ENCODE peak calls at places on chromosomes 6 and 20, in four cellular contexts. U is tibial nerve, T is heart right ventricle, L is cardiac fibroblast. Q is an unnamed sample.

GRCh38 chr20:3613821-3614440 is 49.3 kb downstream of the GFRA4 start:
- DNase-seq in L (no peak), U (no peak), T (no peak), Q (no peak)

GRCh38 chr6:115783402-115784061 is 277.2 kb downstream of the FRK start:
- DNase-seq in L (peak; percentile 28), U (no peak), T (no peak), Q (no peak)

GRCh38 chr20:16115891-16116577 is 457.2 kb downstream of the KIF16B start:
- DNase-seq in U (no peak), L (no peak), T (peak; percentile 23), Q (no peak)

GRCh38 chr6:37308084-37308817 is 45.5 kb upstream of the RNF8 start:
- DNase-seq in L (peak; percentile 34), U (no peak), T (no peak), Q (no peak)

GRCh38 chr6:11779308-11780096 is 899 bp upstream of the ADTRP start:
- DNase-seq in U (no peak), L (no peak), T (no peak), Q (no peak)

GRCh38 chr6:72953901-72954494 is 271.3 kb downstream of the KHDC1L start:
- DNase-seq in L (peak; percentile 72), T (no peak), U (no peak), Q (no peak)

GRCh38 chr6:36625161-36625919 is 31.2 kb downstream of the SRSF3 start:
- DNase-seq in U (no peak), T (no peak), L (peak; percentile 88), Q (peak; percentile 57)

GRCh38 chr20:36728986-36729385 is 16.9 kb downstream of the NDRG3 start:
- DNase-seq in U (no peak), L (peak; percentile 8), T (no peak), Q (no peak)

GRCh38 chr6:42366999-42367352 is 84.8 kb downstream of the TRERF1 start:
- DNase-seq in T (no peak), L (no peak), U (no peak), Q (no peak)

GRCh38 chr6:11364971-11365397 is 132.5 kb upstream of the NEDD9 start:
- DNase-seq in T (no peak), L (peak; percentile 68), U (no peak), Q (peak; percentile 93)

GRCh38 chr6:161138545-161139303 is 135.1 kb downstream of the AGPAT4 start:
- DNase-seq in L (no peak), T (no peak), U (no peak), Q (no peak)

GRCh38 chr20:50371878-50372769 is 138.1 kb upstream of the PTPN1 start:
- DNase-seq in T (no peak), U (no peak), L (no peak), Q (no peak)

GRCh38 chr6:31197559-31198305 is 27.2 kb upstream of the POU5F1 start:
- DNase-seq in U (peak; percentile 85), T (peak; percentile 88), L (peak; percentile 77), Q (no peak)

GRCh38 chr20:23634985-23635767 is 2.6 kb downstream of the CST3 start:
- DNase-seq in U (peak; percentile 33), L (no peak), T (no peak), Q (no peak)
- H3K4me3 ChIP-seq in U (peak overlapping the region; percentile 8), L (no peak overlapping the region), T (peak overlapping the region; percentile 82), Q (no peak overlapping the region)

DNA sequence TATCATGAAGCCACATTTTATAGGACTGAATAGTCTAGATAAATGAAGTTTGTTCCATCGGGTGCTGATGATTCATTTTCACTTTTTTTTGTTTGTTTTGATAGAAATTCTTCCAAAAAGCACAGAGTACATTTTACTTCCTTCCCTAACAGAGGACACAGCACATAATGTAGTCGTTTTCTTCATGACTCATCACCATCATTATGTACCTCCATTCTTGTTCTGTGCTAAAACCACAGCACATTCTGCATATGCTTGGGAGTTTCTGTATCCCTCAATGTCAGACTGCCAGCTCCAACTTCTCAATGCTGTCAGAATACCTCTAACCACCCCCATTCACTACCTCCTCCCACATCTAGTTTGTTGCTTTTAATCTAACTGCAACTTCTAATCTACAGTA is 1004.9 kb upstream of the ADGRB3 start:
- DNase-seq in U (no peak), L (peak; percentile 94), T (no peak), Q (peak; percentile 97)
- H3K4me3 ChIP-seq in U (no peak overlapping the region), L (no peak overlapping the region), T (no peak overlapping the region), Q (no peak overlapping the region)

GRCh38 chr20:608970-609369 is 1.1 kb downstream of the TCF15 start:
- DNase-seq in T (no peak), L (no peak), U (no peak), Q (no peak)
- H3K4me3 ChIP-seq in T (peak overlapping the region; percentile 56), L (no peak overlapping the region), U (no peak overlapping the region), Q (no peak overlapping the region)

DNA sequence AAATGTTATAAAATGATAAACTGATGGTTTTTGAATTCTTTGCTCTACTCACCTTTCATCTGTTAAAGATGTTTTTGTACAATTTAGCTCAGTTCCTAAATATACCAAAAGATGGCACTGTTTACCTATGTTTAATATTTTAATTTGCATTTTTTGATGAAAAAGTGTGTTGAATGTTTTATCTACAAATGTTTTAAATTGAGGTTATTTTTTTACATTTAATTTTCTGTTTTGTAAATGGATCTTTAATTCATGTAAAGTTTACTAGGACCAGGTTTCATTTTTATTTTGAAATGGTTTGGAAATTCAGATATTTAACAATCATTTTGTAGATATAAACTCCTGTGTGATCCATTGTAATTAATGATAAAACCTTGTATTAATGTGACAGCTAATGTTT is 30.0 kb downstream of the CDKAL1 start:
- DNase-seq in T (no peak), U (no peak), L (peak; percentile 50), Q (no peak)
- H3K4me3 ChIP-seq in T (no peak overlapping the region), U (no peak overlapping the region), L (no peak overlapping the region), Q (no peak overlapping the region)

DNA sequence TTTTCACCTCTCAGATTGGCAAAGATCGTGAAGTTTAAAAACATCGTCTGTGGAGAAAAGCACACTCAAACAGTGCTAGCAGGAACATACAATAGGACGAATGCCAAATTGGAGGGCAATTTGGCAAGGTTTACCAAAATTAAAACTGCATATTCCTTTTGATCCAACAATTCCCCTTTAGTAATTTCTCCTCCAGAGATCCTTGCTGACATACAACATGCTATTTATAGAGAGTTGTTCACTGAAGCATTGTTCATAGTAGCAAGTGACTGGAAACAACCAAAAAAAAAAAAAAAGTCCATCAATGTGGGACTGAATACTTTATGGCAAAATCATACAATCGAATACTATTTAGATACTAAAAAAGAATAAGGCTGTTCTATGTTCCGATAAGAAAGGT is 202.2 kb downstream of the ATXN1 start:
- DNase-seq in U (no peak), L (no peak), T (no peak), Q (no peak)
- H3K4me3 ChIP-seq in U (no peak overlapping the region), L (no peak overlapping the region), T (no peak overlapping the region), Q (no peak overlapping the region)

DNA sequence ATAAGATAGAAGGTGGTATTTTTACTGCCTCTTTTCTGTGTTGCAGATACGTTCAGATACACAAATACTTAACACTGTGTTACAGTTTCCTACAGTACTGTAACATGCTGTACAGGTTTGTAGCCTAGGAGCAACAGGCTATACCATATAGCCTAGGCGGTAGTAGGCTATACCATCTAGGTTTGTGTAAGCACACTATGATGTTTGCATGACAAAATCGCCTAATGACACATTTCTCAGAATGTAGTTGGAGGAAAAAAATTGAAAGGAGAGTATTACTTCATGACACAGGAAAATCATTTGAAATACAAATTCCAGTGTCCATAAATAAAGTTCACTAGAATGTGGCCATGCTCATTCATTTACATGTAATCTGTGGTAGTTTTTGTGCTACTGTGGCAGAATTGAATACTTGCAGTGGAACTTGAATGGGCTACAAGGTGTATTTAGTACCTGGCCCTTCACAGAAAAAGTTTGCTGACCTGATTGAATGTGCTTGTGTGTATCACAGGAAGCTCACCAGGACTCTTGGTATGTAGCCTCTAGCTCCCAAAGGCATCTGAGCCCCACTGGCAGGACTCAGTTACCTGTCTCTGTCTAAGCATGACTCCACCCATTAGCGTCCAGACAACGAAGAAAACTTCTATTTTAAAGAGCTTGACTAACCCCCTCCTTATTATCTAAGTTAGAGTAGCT is 18.8 kb downstream of the TOP1 start:
- DNase-seq in L (no peak), T (no peak), U (no peak), Q (no peak)
- H3K4me3 ChIP-seq in L (no peak overlapping the region), T (peak overlapping the region; percentile 44), U (peak overlapping the region; percentile 25), Q (no peak overlapping the region)

GRCh38 chr6:139983555-139984276 is 609.3 kb upstream of the CITED2 start:
- DNase-seq in L (peak; percentile 82), T (no peak), U (no peak), Q (peak; percentile 71)
- H3K4me3 ChIP-seq in L (no peak overlapping the region), T (no peak overlapping the region), U (no peak overlapping the region), Q (no peak overlapping the region)